ENCODE peak calls at places on chromosomes 13 and 19, in seven cellular contexts. N is K562, E is H1, V is endothelial cell of umbilical vein, H is HCT116, Z is GM23338, R is GM12878. G is an unnamed sample.

GRCh38 chr13:73338389-73338788 is 279.6 kb downstream of the KLF5 start:
- DNase-seq in N (no peak), E (no peak), V (no peak), H (no peak), Z (no peak), R (no peak), G (no peak)

GRCh38 chr13:113836917-113837553 is 26.8 kb downstream of the GAS6 start:
- DNase-seq in N (no peak), E (no peak), V (peak; percentile 78), H (peak; percentile 33), Z (no peak), R (no peak), G (no peak)

GRCh38 chr13:45257638-45258338 is 56.9 kb upstream of the KCTD4 start:
- DNase-seq in N (no peak), E (no peak), V (no peak), H (no peak), Z (no peak), R (no peak), G (no peak)

GRCh38 chr13:40774672-40775071 is 3.7 kb upstream of the MRPS31 start:
- DNase-seq in N (no peak), E (no peak), V (no peak), H (no peak), Z (no peak), R (no peak), G (no peak)

GRCh38 chr19:46288896-46289588 is 7.8 kb upstream of the HIF3A start:
- DNase-seq in N (no peak), E (no peak), V (peak; percentile 95), H (no peak), Z (no peak), R (no peak), G (no peak)

GRCh38 chr19:3375221-3376088 is 9.1 kb downstream of the NFIC start:
- DNase-seq in N (peak; percentile 79), E (no peak), V (peak; percentile 83), H (no peak), Z (no peak), R (no peak), G (no peak)

GRCh38 chr13:44420376-44421220 is 47.0 kb downstream of the SERP2 start:
- DNase-seq in N (no peak), E (peak; percentile 49), V (no peak), H (no peak), Z (peak; percentile 49), R (no peak), G (no peak)

GRCh38 chr19:55454787-55455243 is 6.6 kb downstream of the ISOC2 start:
- DNase-seq in N (peak; percentile 59), E (peak; percentile 83), V (peak; percentile 22), H (no peak), Z (peak; percentile 85), R (no peak), G (no peak)

GRCh38 chr13:54574791-54575190 is 1546.2 kb downstream of the OLFM4 start:
- DNase-seq in N (no peak), E (no peak), V (no peak), H (no peak), Z (no peak), R (no peak), G (no peak)

GRCh38 chr19:19410553-19411550 is 5.4 kb downstream of the GATAD2A start:
- DNase-seq in N (no peak), E (no peak), V (no peak), H (no peak), Z (no peak), R (no peak), G (no peak)

GRCh38 chr13:73171242-73171641 is 112.4 kb downstream of the KLF5 start:
- DNase-seq in N (no peak), E (no peak), V (no peak), H (no peak), Z (no peak), R (no peak), G (no peak)

GRCh38 chr13:99545979-99546378 is 44.7 kb downstream of the TM9SF2 start:
- DNase-seq in N (no peak), E (no peak), V (no peak), H (no peak), Z (no peak), R (no peak), G (no peak)

GRCh38 chr13:105170438-105170837 is 1365.0 kb downstream of the EFNB2 start:
- DNase-seq in N (no peak), E (no peak), V (no peak), H (no peak), Z (no peak), R (no peak), G (no peak)

GRCh38 chr19:47274071-47274890 is at the start of gene INAFM1:
- DNase-seq in N (peak; percentile 94), E (peak; percentile 100), V (peak; percentile 90), H (peak; percentile 89), Z (peak; percentile 95), R (peak; percentile 67), G (peak; percentile 57)

GRCh38 chr19:30224689-30225606 is 147.2 kb upstream of the ZNF536 start:
- DNase-seq in N (no peak), E (no peak), V (no peak), H (no peak), Z (peak; percentile 44), R (no peak), G (no peak)

GRCh38 chr19:30223866-30224688 is 148.1 kb upstream of the ZNF536 start:
- DNase-seq in N (no peak), E (no peak), V (no peak), H (no peak), Z (no peak), R (no peak), G (no peak)

GRCh38 chr19:30221176-30221575 is 151.0 kb upstream of the ZNF536 start:
- DNase-seq in N (no peak), E (no peak), V (no peak), H (no peak), Z (no peak), R (no peak), G (no peak)

GRCh38 chr19:30222428-30222873 is 149.7 kb upstream of the ZNF536 start:
- DNase-seq in N (peak; percentile 68), E (peak; percentile 90), V (no peak), H (no peak), Z (peak; percentile 57), R (no peak), G (no peak)

GRCh38 chr19:30222993-30223865 is 149.0 kb upstream of the ZNF536 start:
- DNase-seq in N (no peak), E (peak; percentile 67), V (no peak), H (no peak), Z (peak; percentile 63), R (no peak), G (no peak)
- TF ChIP-seq EZH2 in N (no peak), E (peak; percentile 35), V (no peak), H (no peak), Z (peak; percentile 62), R (no peak), G (no peak)

GRCh38 chr19:32971715-32972540 is at the start of the genes CEP89 and FAAP24:
- DNase-seq in N (peak; percentile 100), E (peak; percentile 99), V (peak; percentile 100), H (peak; percentile 99), Z (peak; percentile 99), R (peak; percentile 100), G (peak; percentile 99)

GRCh38 chr19:32971012-32971595 is 654 bp downstream of the CEP89 start:
- DNase-seq in N (no peak), E (no peak), V (no peak), H (no peak), Z (no peak), R (no peak), G (no peak)

GRCh38 chr19:32969549-32969948 is 2.2 kb downstream of the CEP89 start:
- DNase-seq in N (no peak), E (no peak), V (no peak), H (no peak), Z (no peak), R (no peak), G (no peak)

DNA sequence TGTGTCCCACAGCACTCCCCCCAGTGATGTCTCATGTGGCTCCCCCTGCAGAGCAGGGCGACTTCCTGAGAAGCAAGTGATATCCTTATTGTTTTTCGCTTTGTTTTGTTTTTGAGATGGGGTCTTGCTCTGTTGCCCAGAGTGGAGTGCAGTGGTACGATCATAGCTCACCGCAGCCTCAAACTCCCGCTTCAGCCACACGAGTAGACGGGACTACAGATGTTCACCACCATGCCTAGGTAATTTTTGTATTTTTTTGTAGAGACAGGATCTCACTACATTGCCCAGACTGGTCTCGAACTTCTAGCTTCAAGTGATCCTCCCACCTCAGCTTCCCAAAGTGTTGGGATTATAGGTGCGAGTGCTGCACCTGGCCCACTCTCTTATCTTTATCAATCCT is 5.0 kb downstream of the CEP89 start:
- DNase-seq in N (no peak), E (no peak), V (no peak), H (no peak), Z (no peak), R (no peak), G (no peak)
- H3K4me3 ChIP-seq in N (no peak overlapping the region), E (no peak overlapping the region), V (no peak overlapping the region), H (no peak overlapping the region), Z (no peak overlapping the region), R (no peak overlapping the region), G (no peak overlapping the region)

GRCh38 chr13:89136678-89137077 is 1465.5 kb downstream of the SLITRK5 start:
- DNase-seq in N (no peak), E (no peak), V (no peak), H (no peak), Z (no peak), R (no peak), G (no peak)
- TF ChIP-seq POLR2AphosphoS5 in N (no peak), E (no peak), V (no peak), H (no peak), Z (no peak), R (no peak), G (no peak)

GRCh38 chr19:13093407-13094284 is 9.0 kb downstream of the LYL1 start:
- DNase-seq in N (peak; percentile 89), E (peak; percentile 89), V (peak; percentile 86), H (peak; percentile 70), Z (peak; percentile 90), R (no peak), G (peak; percentile 81)
- TF ChIP-seq EZH2 in N (no peak), E (peak; percentile 8), V (no peak), H (no peak), Z (no peak), R (no peak), G (no peak)

DNA sequence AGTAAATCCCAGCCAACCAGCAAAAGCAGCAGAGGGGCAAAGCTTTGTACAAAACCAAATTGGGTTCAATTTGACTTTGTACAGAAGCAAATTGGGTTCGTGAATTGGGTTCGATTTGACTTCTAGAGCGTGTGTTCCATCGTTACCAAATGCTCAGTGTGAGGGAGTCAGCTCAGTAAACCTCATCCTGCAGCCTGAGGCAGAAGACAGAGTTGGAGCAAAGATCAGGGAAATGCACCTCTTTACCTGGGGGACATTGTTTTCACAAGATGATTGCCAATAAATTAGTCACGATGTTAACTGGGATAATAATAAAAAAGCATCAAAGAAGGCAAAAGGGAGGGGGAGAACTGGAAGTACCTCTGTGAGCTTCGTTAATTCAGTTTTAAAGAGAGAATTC is 1.5 kb downstream of the RAB20 start:
- DNase-seq in N (no peak), E (no peak), V (no peak), H (no peak), Z (no peak), R (no peak), G (no peak)
- H3K4me3 ChIP-seq in N (peak overlapping the region; percentile 70), E (peak overlapping the region; percentile 97), V (no peak overlapping the region), H (no peak overlapping the region), Z (peak overlapping the region; percentile 87), R (peak overlapping the region; percentile 91), G (peak overlapping the region; percentile 95)